ENCODE peak calls at places on chromosomes 5 and 9, in six cellular contexts. J, Y, U, V, R and X are unnamed samples.

GRCh38 chr5:97046270-97046982 is 96.0 kb downstream of the LIX1 start:
- DNase-seq in J (peak; percentile 23), Y (no peak), U (no peak), V (no peak), R (no peak), X (no peak)

GRCh38 chr5:61809651-61810050 is 477.6 kb downstream of the ZSWIM6 start:
- DNase-seq in J (no peak), Y (no peak), U (no peak), V (no peak), R (no peak), X (no peak)

GRCh38 chr5:673837-674629 is 19.1 kb downstream of the TPPP start:
- DNase-seq in J (no peak), Y (no peak), U (no peak), V (no peak), R (no peak), X (no peak)

GRCh38 chr5:169914766-169915165 is 65.5 kb downstream of the INSYN2B start:
- DNase-seq in J (no peak), Y (no peak), U (no peak), V (peak; percentile 25), R (no peak), X (peak; percentile 10)

GRCh38 chr5:132064738-132065331 is 4.4 kb downstream of the IL3 start:
- DNase-seq in J (peak; percentile 78), Y (peak; percentile 83), U (peak; percentile 65), V (peak; percentile 92), R (peak; percentile 52), X (peak; percentile 78)

GRCh38 chr9:128081052-128081451 is 13.0 kb downstream of the SLC25A25 start:
- DNase-seq in J (no peak), Y (peak; percentile 76), U (no peak), V (no peak), R (no peak), X (peak; percentile 41)

GRCh38 chr9:125750656-125751035 is 3.5 kb downstream of the PBX3 start:
- DNase-seq in J (no peak), Y (no peak), U (no peak), V (no peak), R (no peak), X (no peak)

GRCh38 chr5:53915120-53915519 is 354.7 kb downstream of the NDUFS4 start:
- DNase-seq in J (no peak), Y (no peak), U (no peak), V (no peak), R (no peak), X (no peak)

GRCh38 chr5:138654281-138654867 is 79.2 kb upstream of the HSPA9 start:
- DNase-seq in J (no peak), Y (no peak), U (no peak), V (no peak), R (no peak), X (peak; percentile 45)

GRCh38 chr5:60810036-60810435 is 34.0 kb downstream of the ELOVL7 start:
- DNase-seq in J (no peak), Y (no peak), U (no peak), V (no peak), R (no peak), X (no peak)

GRCh38 chr5:103800728-103801127 is 238.1 kb upstream of the NUDT12 start:
- DNase-seq in J (no peak), Y (no peak), U (no peak), V (no peak), R (no peak), X (no peak)

GRCh38 chr5:35698057-35698808 is 80.6 kb downstream of the SPEF2 start:
- DNase-seq in J (no peak), Y (no peak), U (no peak), V (no peak), R (no peak), X (no peak)

GRCh38 chr5:26121343-26121742 is 917.0 kb downstream of the CDH9 start:
- DNase-seq in J (peak; percentile 41), Y (no peak), U (no peak), V (peak; percentile 14), R (peak; percentile 15), X (no peak)
- TF ChIP-seq JUN in J (no peak), Y (no peak), U (no peak), V (no peak), R (no peak), X (no peak)

DNA sequence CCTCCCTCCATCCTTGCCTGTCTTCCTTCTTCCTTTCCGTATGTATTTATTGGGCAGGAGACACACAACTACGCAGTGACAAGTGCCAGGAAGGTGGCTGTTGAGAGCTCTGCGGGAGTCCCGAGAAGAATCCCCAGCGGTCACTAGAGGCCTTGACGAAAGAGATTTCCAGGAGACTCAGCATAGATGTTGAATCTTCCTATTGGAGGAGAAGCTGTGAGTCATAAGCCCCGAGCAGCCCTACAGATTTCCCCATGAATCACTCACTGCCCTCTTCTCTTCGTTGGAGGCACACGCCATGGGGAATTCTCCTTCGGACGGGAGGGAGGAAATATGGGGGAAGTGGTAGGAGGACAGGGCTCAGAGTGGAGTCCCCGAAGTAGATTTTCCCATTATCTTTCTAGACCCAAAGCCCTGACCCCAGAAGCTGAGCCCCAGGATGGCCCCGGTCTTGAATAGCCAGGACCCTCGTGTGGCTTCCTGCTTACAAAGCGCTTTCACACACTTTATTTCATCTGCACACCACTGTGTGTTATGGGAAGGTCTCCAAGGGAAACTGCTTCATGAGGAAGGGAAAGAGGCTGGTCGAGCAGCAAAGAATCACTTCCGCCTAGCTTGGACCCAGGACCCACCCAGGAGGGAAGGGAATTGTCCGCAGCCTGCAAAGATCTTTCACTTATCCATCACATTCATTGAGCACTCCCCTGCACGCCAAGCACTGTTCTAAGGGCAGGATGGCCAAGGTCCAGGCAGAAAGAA is 12.7 kb downstream of the DUSP1 start:
- DNase-seq in J (peak; percentile 95), Y (peak; percentile 66), U (no peak), V (no peak), R (no peak), X (peak; percentile 75)
- TF ChIP-seq CTCF in J (no peak), Y (no peak), U (no peak), V (no peak), R (no peak), X (peak; percentile 4)

GRCh38 chr5:82274343-82275266 is 3.5 kb downstream of the RPS23 start:
- DNase-seq in J (peak; percentile 16), Y (peak; percentile 35), U (no peak), V (peak; percentile 79), R (no peak), X (no peak)
- TF ChIP-seq JUN in J (peak; percentile 42), Y (no peak), U (no peak), V (no peak), R (no peak), X (no peak)

DNA sequence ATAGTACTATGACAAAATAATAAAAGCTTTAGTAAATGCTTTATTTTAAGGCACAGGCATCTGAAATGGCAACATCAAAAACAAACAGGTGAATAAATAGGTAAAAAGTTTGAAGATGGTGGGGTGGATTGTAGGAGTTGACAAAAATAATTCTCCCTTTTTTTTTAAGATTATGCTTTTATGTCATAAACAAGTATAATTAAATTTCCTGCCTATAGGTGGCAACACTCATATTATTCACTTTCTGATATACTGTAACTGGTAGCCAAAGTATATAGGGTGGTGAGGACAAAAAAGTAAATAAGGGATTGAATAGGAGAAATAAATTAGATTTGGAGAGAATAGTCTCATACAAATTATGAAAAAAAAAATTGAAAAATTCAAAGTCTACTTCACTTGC is 120.0 kb upstream of the ACOT12 start:
- DNase-seq in J (peak; percentile 8), Y (no peak), U (no peak), V (no peak), R (no peak), X (peak; percentile 30)
- TF ChIP-seq CTCF in J (peak; percentile 40), Y (no peak), U (no peak), V (no peak), R (no peak), X (no peak)

GRCh38 chr5:4700082-4700481 is 440.0 kb upstream of the ADAMTS16 start:
- DNase-seq in J (peak; percentile 31), Y (peak; percentile 10), U (peak; percentile 25), V (peak; percentile 85), R (peak; percentile 4), X (no peak)

GRCh38 chr5:4699592-4699991 is 440.5 kb upstream of the ADAMTS16 start:
- DNase-seq in J (no peak), Y (no peak), U (no peak), V (no peak), R (no peak), X (no peak)

GRCh38 chr5:4698596-4698995 is 441.5 kb upstream of the ADAMTS16 start:
- DNase-seq in J (no peak), Y (no peak), U (no peak), V (no peak), R (no peak), X (no peak)

DNA sequence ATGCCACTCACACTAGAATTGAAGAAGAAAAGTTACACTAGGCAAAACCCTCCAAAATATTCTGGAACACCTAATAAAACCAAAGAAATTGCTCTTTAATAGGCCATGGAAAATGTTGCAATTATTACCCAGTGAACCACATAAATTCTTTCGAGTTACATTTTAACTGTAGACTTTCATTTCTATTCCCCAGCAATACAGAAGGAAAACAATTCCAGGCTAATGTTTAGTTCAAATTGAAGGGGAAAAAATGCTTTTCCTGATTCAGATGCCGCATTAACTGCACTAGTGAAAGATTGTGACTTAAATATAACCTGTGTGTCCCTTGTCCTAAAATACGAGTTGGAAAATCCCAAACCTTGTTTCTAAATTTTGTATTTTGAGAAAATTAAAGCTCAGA is 439.2 kb upstream of the ADAMTS16 start:
- DNase-seq in J (no peak), Y (no peak), U (no peak), V (no peak), R (no peak), X (no peak)
- TF ChIP-seq JUN in J (no peak), Y (no peak), U (no peak), V (no peak), R (no peak), X (no peak)